ENCODE peak calls at places on chromosomes 16 and 17, in seven cellular contexts. One of them, this sample, is unnamed.
A peak's percentile ranks its signal among the peaks of the same experiment; 100 is the strongest.

GRCh38 chr16:28556914-28557320 is 3.2 kb downstream of the SGF29 start:
- DNase-seq in foreskin fibroblast: no peak
- DNase-seq in mammary epithelial cell: no peak
- DNase-seq in prostate gland: no peak
- DNase-seq in stomach: no peak
- DNase-seq in left lung: no peak
- DNase-seq in left ventricle myocardium inferior: no peak
- DNase-seq in this sample: no peak

GRCh38 chr16:27330542-27330941 is 16.8 kb downstream of the IL4R start:
- DNase-seq in foreskin fibroblast: peak; percentile 57
- DNase-seq in mammary epithelial cell: peak; percentile 41
- DNase-seq in prostate gland: no peak
- DNase-seq in stomach: no peak
- DNase-seq in left lung: peak; percentile 73
- DNase-seq in left ventricle myocardium inferior: peak; percentile 62
- DNase-seq in this sample: peak; percentile 99

GRCh38 chr16:26672206-26672605 is 394.5 kb upstream of the C16orf82 start:
- DNase-seq in foreskin fibroblast: no peak
- DNase-seq in mammary epithelial cell: no peak
- DNase-seq in prostate gland: no peak
- DNase-seq in stomach: no peak
- DNase-seq in left lung: no peak
- DNase-seq in left ventricle myocardium inferior: no peak
- DNase-seq in this sample: no peak

GRCh38 chr16:30867747-30868146 is 26.1 kb downstream of the BCL7C start:
- DNase-seq in foreskin fibroblast: peak; percentile 28
- DNase-seq in mammary epithelial cell: no peak
- DNase-seq in prostate gland: no peak
- DNase-seq in stomach: no peak
- DNase-seq in left lung: no peak
- DNase-seq in left ventricle myocardium inferior: no peak
- DNase-seq in this sample: peak; percentile 56

GRCh38 chr16:84603115-84603816 is 14.6 kb downstream of the COTL1 start:
- DNase-seq in foreskin fibroblast: peak; percentile 98
- DNase-seq in mammary epithelial cell: peak; percentile 89
- DNase-seq in prostate gland: no peak
- DNase-seq in stomach: peak; percentile 72
- DNase-seq in left lung: peak; percentile 89
- DNase-seq in left ventricle myocardium inferior: peak; percentile 76
- DNase-seq in this sample: peak; percentile 97

GRCh38 chr17:56742601-56743000 is 91.1 kb downstream of the C17orf67 start:
- DNase-seq in foreskin fibroblast: no peak
- DNase-seq in mammary epithelial cell: no peak
- DNase-seq in prostate gland: no peak
- DNase-seq in stomach: no peak
- DNase-seq in left lung: no peak
- DNase-seq in left ventricle myocardium inferior: no peak
- DNase-seq in this sample: peak; percentile 53

GRCh38 chr17:49468827-49469385 is 26.2 kb upstream of the NGFR start:
- DNase-seq in foreskin fibroblast: no peak
- DNase-seq in mammary epithelial cell: no peak
- DNase-seq in prostate gland: no peak
- DNase-seq in stomach: no peak
- DNase-seq in left lung: no peak
- DNase-seq in left ventricle myocardium inferior: no peak
- DNase-seq in this sample: peak; percentile 5

GRCh38 chr17:62704381-62704971 is 77.0 kb downstream of the MRC2 start:
- DNase-seq in foreskin fibroblast: peak; percentile 76
- DNase-seq in mammary epithelial cell: peak; percentile 92
- DNase-seq in prostate gland: peak; percentile 49
- DNase-seq in stomach: peak; percentile 34
- DNase-seq in left lung: peak; percentile 65
- DNase-seq in left ventricle myocardium inferior: no peak
- DNase-seq in this sample: peak; percentile 45

GRCh38 chr17:35843698-35844097 is 25.0 kb downstream of the HEATR9 start:
- DNase-seq in foreskin fibroblast: no peak
- DNase-seq in mammary epithelial cell: no peak
- DNase-seq in prostate gland: no peak
- DNase-seq in stomach: no peak
- DNase-seq in left lung: no peak
- DNase-seq in left ventricle myocardium inferior: no peak
- DNase-seq in this sample: no peak

GRCh38 chr16:28621756-28622155 is 11.9 kb upstream of the SULT1A1 start:
- DNase-seq in foreskin fibroblast: no peak
- DNase-seq in mammary epithelial cell: no peak
- DNase-seq in prostate gland: no peak
- DNase-seq in stomach: no peak
- DNase-seq in left lung: no peak
- DNase-seq in left ventricle myocardium inferior: no peak
- DNase-seq in this sample: no peak

GRCh38 chr16:58847902-58848661 is 114.0 kb upstream of the GOT2 start:
- DNase-seq in foreskin fibroblast: no peak
- DNase-seq in mammary epithelial cell: no peak
- DNase-seq in prostate gland: no peak
- DNase-seq in stomach: no peak
- DNase-seq in left lung: no peak
- DNase-seq in left ventricle myocardium inferior: no peak
- DNase-seq in this sample: no peak

GRCh38 chr17:80308672-80309517 is 48.2 kb downstream of the RNF213 start:
- DNase-seq in foreskin fibroblast: no peak
- DNase-seq in mammary epithelial cell: no peak
- DNase-seq in prostate gland: no peak
- DNase-seq in stomach: no peak
- DNase-seq in left lung: no peak
- DNase-seq in left ventricle myocardium inferior: no peak
- DNase-seq in this sample: no peak

GRCh38 chr17:49227436-49228261 is 2.9 kb downstream of the PHOSPHO1 start:
- DNase-seq in foreskin fibroblast: peak; percentile 84
- DNase-seq in mammary epithelial cell: peak; percentile 48
- DNase-seq in prostate gland: peak; percentile 61
- DNase-seq in stomach: peak; percentile 82
- DNase-seq in left lung: peak; percentile 74
- DNase-seq in left ventricle myocardium inferior: peak; percentile 75
- DNase-seq in this sample: peak; percentile 77

GRCh38 chr16:3173892-3174617 is 13.9 kb upstream of the OR1F1 start:
- DNase-seq in foreskin fibroblast: peak; percentile 15
- DNase-seq in mammary epithelial cell: peak; percentile 46
- DNase-seq in prostate gland: no peak
- DNase-seq in stomach: no peak
- DNase-seq in left lung: no peak
- DNase-seq in left ventricle myocardium inferior: no peak
- DNase-seq in this sample: no peak

GRCh38 chr17:71033336-71033735 is 864.0 kb downstream of the KCNJ2 start:
- DNase-seq in foreskin fibroblast: no peak
- DNase-seq in mammary epithelial cell: no peak
- DNase-seq in prostate gland: no peak
- DNase-seq in stomach: no peak
- DNase-seq in left lung: no peak
- DNase-seq in left ventricle myocardium inferior: no peak
- DNase-seq in this sample: no peak

GRCh38 chr16:3651461-3652372 is 2.8 kb upstream of the DNASE1 start:
- DNase-seq in foreskin fibroblast: no peak
- DNase-seq in mammary epithelial cell: no peak
- DNase-seq in prostate gland: no peak
- DNase-seq in stomach: peak; percentile 17
- DNase-seq in left lung: no peak
- DNase-seq in left ventricle myocardium inferior: no peak
- DNase-seq in this sample: no peak

GRCh38 chr17:1362065-1362848 is 37.8 kb downstream of the YWHAE start:
- DNase-seq in foreskin fibroblast: no peak
- DNase-seq in mammary epithelial cell: no peak
- DNase-seq in prostate gland: no peak
- DNase-seq in stomach: no peak
- DNase-seq in left lung: no peak
- DNase-seq in left ventricle myocardium inferior: no peak
- DNase-seq in this sample: no peak

GRCh38 chr16:318628-319027 is 33.9 kb downstream of the AXIN1 start:
- DNase-seq in foreskin fibroblast: no peak
- DNase-seq in mammary epithelial cell: no peak
- DNase-seq in prostate gland: no peak
- DNase-seq in stomach: no peak
- DNase-seq in left lung: no peak
- DNase-seq in left ventricle myocardium inferior: no peak
- DNase-seq in this sample: no peak

GRCh38 chr16:25925466-25925865 is 233.7 kb downstream of the HS3ST4 start:
- DNase-seq in foreskin fibroblast: no peak
- DNase-seq in mammary epithelial cell: no peak
- DNase-seq in prostate gland: no peak
- DNase-seq in stomach: no peak
- DNase-seq in left lung: no peak
- DNase-seq in left ventricle myocardium inferior: no peak
- DNase-seq in this sample: no peak

DNA sequence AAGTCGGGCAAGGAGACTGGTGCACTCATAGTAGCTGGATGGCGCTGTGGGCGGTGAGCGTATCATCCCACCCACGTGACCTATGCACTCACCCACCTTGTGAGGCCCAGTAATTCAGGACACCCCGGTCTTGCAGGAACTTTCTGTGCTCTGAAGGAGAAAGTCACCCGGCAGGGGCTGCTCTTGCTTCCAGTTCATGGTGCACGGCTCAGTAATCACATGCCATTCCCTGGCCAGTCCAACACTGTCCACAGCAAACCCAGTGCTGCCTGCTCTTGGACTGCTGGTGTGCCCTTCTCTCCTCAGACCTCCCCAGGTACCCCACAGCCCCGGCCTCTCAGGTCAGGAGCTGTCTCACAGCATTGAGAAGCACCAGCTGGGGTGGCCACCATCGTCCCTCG is 16.4 kb upstream of the RHBDF2 start:
- DNase-seq in foreskin fibroblast: no peak
- DNase-seq in mammary epithelial cell: no peak
- DNase-seq in prostate gland: no peak
- DNase-seq in stomach: no peak
- DNase-seq in left lung: no peak
- DNase-seq in left ventricle myocardium inferior: no peak
- DNase-seq in this sample: peak; percentile 22
- TF ChIP-seq CTCF in foreskin fibroblast: no peak
- TF ChIP-seq CTCF in mammary epithelial cell: no peak
- TF ChIP-seq CTCF in prostate gland: no peak
- TF ChIP-seq CTCF in stomach: no peak
- TF ChIP-seq CTCF in left lung: no peak
- TF ChIP-seq CTCF in left ventricle myocardium inferior: peak; percentile 23
- TF ChIP-seq CTCF in this sample: peak; percentile 14

GRCh38 chr17:47820023-47820789 is 1.4 kb downstream of the OSBPL7 start:
- DNase-seq in foreskin fibroblast: no peak
- DNase-seq in mammary epithelial cell: no peak
- DNase-seq in prostate gland: no peak
- DNase-seq in stomach: peak; percentile 81
- DNase-seq in left lung: peak; percentile 74
- DNase-seq in left ventricle myocardium inferior: no peak
- DNase-seq in this sample: no peak
- H3K4me3 ChIP-seq in foreskin fibroblast: peak overlapping the region; percentile 90
- H3K4me3 ChIP-seq in mammary epithelial cell: no peak overlapping the region
- H3K4me3 ChIP-seq in prostate gland: no peak overlapping the region
- H3K4me3 ChIP-seq in stomach: peak overlapping the region; percentile 77
- H3K4me3 ChIP-seq in left lung: peak overlapping the region; percentile 58
- H3K4me3 ChIP-seq in left ventricle myocardium inferior: peak overlapping the region; percentile 82
- H3K4me3 ChIP-seq in this sample: no peak overlapping the region

GRCh38 chr16:88012360-88012759 is 61.1 kb downstream of the BANP start:
- DNase-seq in foreskin fibroblast: no peak
- DNase-seq in mammary epithelial cell: no peak
- DNase-seq in prostate gland: no peak
- DNase-seq in stomach: peak; percentile 11
- DNase-seq in left lung: no peak
- DNase-seq in left ventricle myocardium inferior: no peak
- DNase-seq in this sample: no peak

GRCh38 chr16:88014201-88014781 is 63.1 kb downstream of the BANP start:
- DNase-seq in foreskin fibroblast: peak; percentile 28
- DNase-seq in mammary epithelial cell: no peak
- DNase-seq in prostate gland: no peak
- DNase-seq in stomach: peak; percentile 23
- DNase-seq in left lung: no peak
- DNase-seq in left ventricle myocardium inferior: no peak
- DNase-seq in this sample: peak; percentile 57

GRCh38 chr16:88013766-88014165 is 62.5 kb downstream of the BANP start:
- DNase-seq in foreskin fibroblast: no peak
- DNase-seq in mammary epithelial cell: no peak
- DNase-seq in prostate gland: no peak
- DNase-seq in stomach: peak; percentile 29
- DNase-seq in left lung: no peak
- DNase-seq in left ventricle myocardium inferior: no peak
- DNase-seq in this sample: no peak

GRCh38 chr16:88014954-88015805 is 63.9 kb downstream of the BANP start:
- DNase-seq in foreskin fibroblast: no peak
- DNase-seq in mammary epithelial cell: no peak
- DNase-seq in prostate gland: no peak
- DNase-seq in stomach: peak; percentile 13
- DNase-seq in left lung: no peak
- DNase-seq in left ventricle myocardium inferior: no peak
- DNase-seq in this sample: no peak

DNA sequence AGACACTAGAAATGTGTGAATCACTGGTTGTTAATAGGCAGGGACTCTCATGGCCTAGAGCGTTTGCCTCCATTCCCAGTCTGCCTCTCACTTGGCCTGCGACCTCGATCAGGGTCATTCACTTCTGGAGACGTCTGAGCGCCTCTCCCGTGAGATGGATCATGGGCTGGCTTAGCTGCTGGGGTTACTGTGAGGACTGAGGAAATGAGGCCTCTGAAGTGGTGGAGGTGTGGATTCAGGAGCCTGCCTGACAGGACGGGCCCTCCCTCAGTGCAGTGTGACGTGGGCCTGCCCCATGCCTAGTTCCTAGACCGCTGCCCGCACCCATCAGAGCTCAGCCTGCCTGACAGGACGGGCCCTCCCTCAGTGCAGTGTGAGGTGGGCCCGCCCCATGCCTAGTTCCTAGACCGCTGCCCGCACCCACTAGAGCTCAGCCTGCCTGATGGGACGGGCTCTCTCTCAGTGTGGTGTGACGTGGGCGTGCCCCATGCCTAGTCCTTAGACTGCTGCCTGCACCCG is 61.9 kb downstream of the BANP start:
- DNase-seq in foreskin fibroblast: peak; percentile 21
- DNase-seq in mammary epithelial cell: no peak
- DNase-seq in prostate gland: no peak
- DNase-seq in stomach: peak; percentile 46
- DNase-seq in left lung: peak; percentile 67
- DNase-seq in left ventricle myocardium inferior: no peak
- DNase-seq in this sample: peak; percentile 34
- TF ChIP-seq CTCF in foreskin fibroblast: no peak
- TF ChIP-seq CTCF in mammary epithelial cell: no peak
- TF ChIP-seq CTCF in prostate gland: no peak
- TF ChIP-seq CTCF in stomach: no peak
- TF ChIP-seq CTCF in left lung: no peak
- TF ChIP-seq CTCF in left ventricle myocardium inferior: no peak
- TF ChIP-seq CTCF in this sample: no peak

DNA sequence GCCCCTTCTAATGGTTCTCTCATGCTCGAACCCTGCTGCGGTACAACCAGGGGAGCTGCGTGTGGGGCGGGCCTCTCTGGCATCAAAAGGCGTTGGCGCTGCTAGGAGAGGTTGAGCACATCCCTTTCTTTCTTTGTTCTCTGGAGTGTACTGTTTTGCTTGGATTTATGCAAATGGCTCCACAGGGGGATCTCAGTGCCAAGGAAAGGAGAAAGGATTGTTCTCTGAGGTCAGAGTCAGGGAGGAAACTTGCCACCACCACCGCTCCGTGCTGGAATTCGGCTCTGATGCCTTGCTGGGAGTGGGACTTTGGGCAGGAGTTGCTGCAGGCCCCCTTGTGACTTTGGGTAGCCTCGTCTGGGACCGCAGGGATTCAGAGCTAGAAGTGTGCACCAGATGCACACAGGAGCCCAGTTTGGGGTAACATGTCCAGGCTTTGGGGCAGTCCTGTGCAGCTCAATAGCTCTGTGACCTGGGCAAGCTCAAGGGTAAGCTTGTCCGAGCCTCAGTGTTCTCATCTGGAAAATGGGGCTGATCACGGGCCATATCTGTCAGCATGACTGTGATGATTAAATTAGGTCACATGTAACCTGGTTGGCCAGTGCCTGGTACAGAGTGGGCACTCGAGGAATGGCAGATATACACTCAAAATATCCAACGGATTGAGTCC is 353.0 kb upstream of the EEF2KMT start:
- DNase-seq in foreskin fibroblast: no peak
- DNase-seq in mammary epithelial cell: no peak
- DNase-seq in prostate gland: no peak
- DNase-seq in stomach: no peak
- DNase-seq in left lung: no peak
- DNase-seq in left ventricle myocardium inferior: no peak
- DNase-seq in this sample: no peak
- H3K4me3 ChIP-seq in foreskin fibroblast: no peak overlapping the region
- H3K4me3 ChIP-seq in mammary epithelial cell: no peak overlapping the region
- H3K4me3 ChIP-seq in prostate gland: no peak overlapping the region
- H3K4me3 ChIP-seq in stomach: no peak overlapping the region
- H3K4me3 ChIP-seq in left lung: no peak overlapping the region
- H3K4me3 ChIP-seq in left ventricle myocardium inferior: no peak overlapping the region
- H3K4me3 ChIP-seq in this sample: no peak overlapping the region

This sample was measured in choroid plexus epithelial cell.